ENCODE peak calls at places on chromosomes 3 and 15, in six cellular contexts. T is BJ, R is fibroblast of lung, M is heart left ventricle, Y is lower leg skin, U is BE2C. S is an unnamed sample.

GRCh38 chr3:159764211-159765024 is 224.2 kb upstream of the IL12A start:
- DNase-seq in U (peak), Y (no peak), M (peak), R (peak), T (no peak), S (no peak)

GRCh38 chr3:187139895-187140253 is 578 bp upstream of the RPL39L start:
- DNase-seq in Y (no peak), U (no peak), M (no peak), R (no peak), T (no peak), S (no peak)

GRCh38 chr3:129025108-129025507 is 24.0 kb downstream of the EFCC1 start:
- DNase-seq in T (no peak), M (no peak), R (no peak), Y (no peak), U (no peak), S (no peak)

GRCh38 chr3:414063-414462 is 217.5 kb downstream of the CHL1 start:
- DNase-seq in U (no peak), M (no peak), T (no peak), R (peak), Y (no peak), S (no peak)

GRCh38 chr3:11452312-11452711 is 180.1 kb downstream of the ATG7 start:
- DNase-seq in M (no peak), U (no peak), T (no peak), Y (no peak), R (no peak), S (no peak)

GRCh38 chr3:15512173-15512572 is 9.3 kb downstream of the COLQ start:
- DNase-seq in T (no peak), M (peak), Y (no peak), U (peak), R (peak), S (peak)

GRCh38 chr3:63473641-63474166 is 178.8 kb upstream of the SNTN start:
- DNase-seq in T (no peak), M (no peak), R (no peak), Y (no peak), U (no peak), S (no peak)

GRCh38 chr3:170178631-170179030 is 2.9 kb downstream of the PHC3 start:
- DNase-seq in T (no peak), R (no peak), U (no peak), M (no peak), Y (no peak), S (no peak)

GRCh38 chr15:83462953-83463433 is 15.9 kb downstream of the SH3GL3 start:
- DNase-seq in T (no peak), U (no peak), Y (no peak), R (no peak), M (no peak), S (no peak)

GRCh38 chr3:97821413-97821809 is 400 bp upstream of the CRYBG3 start:
- DNase-seq in U (peak), T (no peak), Y (peak), R (peak), M (peak), S (peak)

GRCh38 chr3:119359476-119359998 is 65.4 kb downstream of the ARHGAP31 start:
- DNase-seq in U (no peak), M (no peak), T (no peak), Y (no peak), R (no peak), S (no peak)

GRCh38 chr15:41656188-41656587 is 4.0 kb upstream of the MGA start:
- DNase-seq in U (no peak), M (no peak), R (peak), Y (no peak), T (no peak), S (no peak)

GRCh38 chr3:115486880-115487279 is 136.4 kb upstream of the GAP43 start:
- DNase-seq in M (no peak), Y (no peak), T (no peak), R (no peak), U (no peak), S (no peak)

GRCh38 chr15:41630616-41631218 is 29.5 kb upstream of the MGA start:
- DNase-seq in T (no peak), R (no peak), Y (no peak), U (no peak), M (no peak), S (no peak)

GRCh38 chr3:85254738-85255137 is 295.9 kb downstream of the CADM2 start:
- DNase-seq in U (no peak), T (no peak), Y (no peak), M (no peak), R (peak), S (no peak)

GRCh38 chr15:89179966-89180875 is 41.2 kb downstream of the RLBP1 start:
- DNase-seq in T (peak), R (no peak), M (no peak), U (no peak), Y (no peak), S (no peak)

GRCh38 chr3:158094235-158094916 is 11.8 kb downstream of the SHOX2 start:
- DNase-seq in M (peak), R (no peak), T (no peak), U (no peak), Y (no peak), S (no peak)

DNA sequence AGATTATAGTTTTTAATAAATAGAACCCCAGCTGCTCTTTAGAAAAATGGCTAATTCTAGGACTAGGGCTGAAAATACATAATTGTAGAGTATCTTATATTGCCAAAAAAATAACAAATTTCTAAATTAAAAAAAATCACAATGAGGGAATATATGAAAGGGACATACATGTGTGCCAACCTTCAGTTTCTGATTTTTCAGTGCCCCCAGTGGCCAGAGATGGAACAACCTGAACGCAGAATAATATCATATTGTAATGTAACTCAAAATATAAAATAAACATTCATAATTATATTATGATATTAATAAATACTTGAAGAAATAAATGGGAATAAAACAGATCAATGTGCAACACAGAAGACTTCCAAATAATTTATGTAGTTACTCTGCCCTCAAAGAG is 460.5 kb downstream of the ZNF385D start:
- DNase-seq in R (no peak), U (no peak), T (no peak), M (no peak), Y (no peak), S (no peak)
- TF ChIP-seq CTCF in R (peak), U (peak), T (peak), M (peak), Y (no peak), S (peak)

GRCh38 chr3:107956991-107957467 is 133.8 kb downstream of the CD47 start:
- DNase-seq in Y (peak), M (peak), R (peak), T (peak), U (no peak), S (no peak)
- H3K4me3 ChIP-seq in Y (no peak), M (peak), R (peak), T (peak), U (no peak), S (no peak)

GRCh38 chr3:39529551-39529950 is 62.1 kb downstream of the MOBP start:
- DNase-seq in T (no peak), M (no peak), R (no peak), Y (no peak), U (no peak), S (no peak)
- TF ChIP-seq CTCF in T (no peak), M (no peak), R (no peak), Y (no peak), U (no peak), S (no peak)

GRCh38 chr3:4986175-4986610 is 7.0 kb downstream of the BHLHE40 start:
- DNase-seq in U (no peak), M (no peak), R (no peak), T (no peak), Y (no peak), S (peak)

GRCh38 chr3:4983739-4984510 is 4.7 kb downstream of the BHLHE40 start:
- DNase-seq in T (peak), Y (peak), U (no peak), R (peak), M (no peak), S (no peak)

GRCh38 chr3:4982773-4983738 is 3.8 kb downstream of the BHLHE40 start:
- DNase-seq in Y (no peak), R (no peak), T (no peak), U (no peak), M (no peak), S (no peak)

GRCh38 chr3:4985330-4986174 is 6.3 kb downstream of the BHLHE40 start:
- DNase-seq in T (no peak), U (peak), Y (no peak), M (no peak), R (no peak), S (no peak)

GRCh38 chr3:4984511-4984864 is 5.3 kb downstream of the BHLHE40 start:
- DNase-seq in M (no peak), T (no peak), Y (no peak), U (no peak), R (no peak), S (no peak)
- H3K4me3 ChIP-seq in M (peak), T (peak), Y (no peak), U (peak), R (no peak), S (peak)

DNA sequence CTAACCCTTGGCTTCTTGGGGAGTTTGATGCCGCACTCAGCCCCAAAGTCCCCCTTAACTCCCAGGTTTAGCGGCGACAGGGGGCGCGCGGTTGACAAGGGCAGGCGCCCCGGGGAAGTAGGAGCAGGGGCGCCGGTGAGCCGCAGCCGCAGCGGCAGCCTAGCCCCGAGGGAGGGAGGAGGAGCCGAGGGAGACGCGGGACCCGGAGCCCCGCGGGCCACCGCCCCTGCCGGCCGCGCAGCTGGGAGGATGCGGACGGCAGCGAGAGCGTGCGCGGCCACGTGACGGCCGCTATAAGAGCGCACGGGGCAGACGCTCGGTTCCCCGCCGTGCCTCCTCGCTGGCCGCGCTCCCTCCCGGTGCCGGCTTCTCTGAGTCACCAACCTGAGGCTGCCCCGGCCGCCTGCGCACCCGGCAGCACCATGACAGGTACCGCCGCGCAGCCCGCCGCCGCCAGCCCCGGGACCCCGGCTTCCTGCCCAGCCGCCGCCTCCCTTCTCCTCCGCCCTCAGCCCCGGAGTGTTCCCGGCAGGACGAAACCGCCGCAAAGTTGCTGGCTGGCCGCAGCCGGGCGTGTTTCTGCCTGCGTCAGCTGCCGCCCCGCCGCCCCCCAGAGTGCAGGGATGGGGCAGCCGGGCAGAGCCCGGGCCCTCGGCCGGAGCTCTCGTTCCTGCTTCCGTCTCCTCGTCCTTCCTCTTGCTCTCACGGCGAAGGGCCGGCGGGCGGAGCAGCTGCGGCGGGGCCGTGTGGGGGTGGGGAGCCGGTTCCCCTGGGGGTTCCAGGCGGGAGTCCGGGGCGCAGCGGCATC is at the start of gene GYG1:
- DNase-seq in U (peak), M (peak), R (peak), T (peak), Y (peak), S (no peak)
- TF ChIP-seq CTCF in U (peak), M (peak), R (peak), T (peak), Y (no peak), S (peak)

GRCh38 chr3:147397911-147398809 is 8.2 kb downstream of the ZIC4 start:
- DNase-seq in Y (no peak), T (no peak), R (no peak), M (no peak), U (no peak), S (no peak)
- H3K4me3 ChIP-seq in Y (no peak), T (no peak), R (no peak), M (no peak), U (no peak), S (no peak)

GRCh38 chr3:42263354-42264346 is 2.3 kb downstream of the CCK start:
- DNase-seq in U (no peak), R (no peak), Y (no peak), M (no peak), T (no peak), S (no peak)
- TF ChIP-seq CTCF in U (no peak), R (no peak), Y (no peak), M (no peak), T (no peak), S (no peak)

GRCh38 chr3:72354486-72354885 is 493.8 kb downstream of the SHQ1 start:
- DNase-seq in Y (no peak), T (no peak), U (no peak), M (no peak), R (no peak), S (no peak)
- H3K4me3 ChIP-seq in Y (no peak), T (no peak), U (no peak), M (no peak), R (no peak), S (no peak)

DNA sequence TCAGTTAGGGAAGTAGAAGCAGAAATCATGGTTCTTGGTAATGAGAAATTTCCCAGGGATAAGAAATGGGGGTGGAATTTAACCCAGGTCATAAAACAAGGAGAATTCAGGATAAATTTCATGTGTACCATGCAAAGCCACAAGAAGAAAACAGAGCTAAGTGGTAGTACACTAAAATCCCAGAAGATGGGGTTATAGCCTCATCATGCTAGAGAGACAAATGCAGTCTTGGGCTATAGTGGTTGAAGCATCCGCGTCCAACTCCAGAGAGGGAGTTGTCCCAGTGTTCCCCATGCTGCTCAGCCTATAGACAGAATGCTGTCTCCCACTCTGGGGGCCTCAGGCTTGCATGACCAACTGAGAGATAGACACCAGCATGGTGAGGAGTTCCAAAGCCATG is 36.2 kb upstream of the CLRN1 start:
- DNase-seq in T (no peak), M (no peak), Y (no peak), U (peak), R (peak), S (no peak)
- TF ChIP-seq CTCF in T (peak), M (no peak), Y (no peak), U (peak), R (peak), S (peak)

DNA sequence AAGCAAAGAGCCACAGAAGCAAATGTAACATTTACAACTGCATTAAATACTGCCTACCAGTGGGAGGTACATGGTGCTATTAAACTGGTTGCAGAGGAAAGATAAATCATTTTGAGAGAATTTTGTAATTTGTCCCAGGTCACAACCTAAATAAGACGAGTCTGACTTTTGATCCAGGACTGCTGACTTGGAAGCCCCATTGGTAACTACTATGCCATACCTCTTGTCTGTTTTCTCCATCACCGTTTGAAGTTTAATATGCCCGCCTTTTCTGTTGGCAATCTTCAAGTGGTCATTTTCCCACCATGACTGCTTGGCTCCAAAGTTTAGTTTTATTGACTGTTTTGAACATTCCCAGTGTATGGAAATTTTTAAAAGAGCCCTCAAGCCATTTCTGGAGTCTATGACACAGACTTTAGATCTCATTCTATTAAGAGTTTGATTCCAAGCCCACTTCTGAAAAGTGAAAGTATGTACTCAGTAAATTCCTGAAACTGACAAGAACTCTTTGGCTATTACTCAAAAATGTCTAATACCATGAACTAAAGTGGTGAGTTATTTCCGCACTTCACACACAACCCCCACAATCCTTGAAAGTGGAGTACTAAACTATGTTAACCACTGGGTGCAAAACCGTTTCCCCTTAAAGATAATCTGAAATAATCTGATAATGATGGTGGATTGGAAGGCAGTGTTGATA is 136.6 kb upstream of the ADAMTS9 start:
- DNase-seq in T (no peak), U (no peak), R (peak), M (no peak), Y (no peak), S (peak)
- H3K4me3 ChIP-seq in T (no peak), U (no peak), R (no peak), M (no peak), Y (no peak), S (no peak)

S was measured in retinal pigment epithelial cell.